ENCODE peak calls at places on chromosomes 16 and 17, in ten cellular contexts. I is NCI-H1417, J is breast epithelium, A is NCI-H460, R is adipocyte, F is NCI-H2227 treated with DMSO at 0.1 percent for 48 hours, E is psoas muscle, S is tibial artery, K is caudate nucleus, V is AG08396. Q is an unnamed sample.

GRCh38 chr16:20952144-20952797 is 51.7 kb downstream of the LYRM1 start:
- DNase-seq in I (peak), J (no peak), A (no peak), R (no peak), F (peak), E (no peak), S (no peak), K (no peak), V (no peak), Q (no peak)

GRCh38 chr17:27332485-27333409 is 38.8 kb downstream of the WSB1 start:
- DNase-seq in I (peak), J (peak), A (peak), R (peak), F (peak), E (peak), S (peak), K (peak), V (peak), Q (peak)

GRCh38 chr17:59151591-59151990 is 3.4 kb downstream of the SKA2 start:
- DNase-seq in I (peak), J (no peak), A (no peak), R (peak), F (no peak), E (no peak), S (no peak), K (no peak), V (no peak), Q (no peak)

GRCh38 chr16:28984091-28984490 is 761 bp upstream of the LAT start:
- DNase-seq in I (no peak), J (no peak), A (no peak), R (no peak), F (no peak), E (peak), S (no peak), K (no peak), V (no peak), Q (no peak)

GRCh38 chr16:55421225-55421624 is 57.8 kb upstream of the MMP2 start:
- DNase-seq in I (no peak), J (no peak), A (no peak), R (no peak), F (peak), E (no peak), S (no peak), K (no peak), V (no peak), Q (no peak)

GRCh38 chr17:39543176-39543575 is 64.5 kb downstream of the NEUROD2 start:
- DNase-seq in I (no peak), J (no peak), A (no peak), R (no peak), F (no peak), E (no peak), S (no peak), K (no peak), V (no peak), Q (no peak)

GRCh38 chr17:12231027-12231682 is 210.5 kb downstream of the MAP2K4 start:
- DNase-seq in I (no peak), J (no peak), A (no peak), R (peak), F (no peak), E (no peak), S (no peak), K (no peak), V (peak), Q (no peak)

GRCh38 chr17:13114601-13115024 is 96.8 kb upstream of the ELAC2 start:
- DNase-seq in I (peak), J (no peak), A (peak), R (peak), F (no peak), E (no peak), S (no peak), K (no peak), V (peak), Q (peak)

GRCh38 chr17:81494984-81495383 is 17.6 kb downstream of the ACTG1 start:
- DNase-seq in I (peak), J (no peak), A (no peak), R (no peak), F (no peak), E (no peak), S (no peak), K (no peak), V (no peak), Q (no peak)

GRCh38 chr17:36149296-36149820 is 27.1 kb downstream of the TBC1D3B start:
- DNase-seq in I (no peak), J (no peak), A (no peak), R (peak), F (no peak), E (peak), S (peak), K (no peak), V (peak), Q (no peak)

GRCh38 chr17:43880420-43880991 is 26.8 kb downstream of the MPP2 start:
- DNase-seq in I (peak), J (no peak), A (peak), R (peak), F (no peak), E (peak), S (no peak), K (no peak), V (peak), Q (no peak)

GRCh38 chr16:4682616-4683254 is 10.6 kb upstream of the NUDT16L1 start:
- DNase-seq in I (peak), J (no peak), A (no peak), R (peak), F (no peak), E (peak), S (no peak), K (no peak), V (no peak), Q (peak)

GRCh38 chr17:35540589-35541404 is 3.3 kb upstream of the SLFN12L start:
- DNase-seq in I (no peak), J (no peak), A (peak), R (peak), F (peak), E (peak), S (peak), K (no peak), V (peak), Q (peak)

GRCh38 chr17:2802574-2802973 is 6.3 kb downstream of the RAP1GAP2 start:
- DNase-seq in I (no peak), J (no peak), A (no peak), R (no peak), F (no peak), E (no peak), S (no peak), K (no peak), V (no peak), Q (no peak)

GRCh38 chr17:12290207-12290606 is 269.5 kb downstream of the MAP2K4 start:
- DNase-seq in I (no peak), J (no peak), A (no peak), R (no peak), F (no peak), E (no peak), S (no peak), K (no peak), V (no peak), Q (no peak)